ENCODE peak calls at places on chromosomes 6 and 20, in eight cellular contexts. A is BE2C; F is H9; H is thoracic aorta; E is heart left ventricle; Z is spleen; K is Karpas-422; B is CD8-positive, alpha-beta memory T cell. O is an unnamed sample.

GRCh38 chr6:87660226-87660886 is 41.7 kb downstream of the AKIRIN2 start:
- DNase-seq in E (no peak), A (no peak), H (no peak), Z (no peak), K (no peak), B (no peak), F (no peak), O (no peak)

GRCh38 chr20:35648836-35649235 is 15.9 kb downstream of the CPNE1 start:
- DNase-seq in K (no peak), F (no peak), A (no peak), H (no peak), E (no peak), B (no peak), Z (no peak), O (no peak)

GRCh38 chr6:140427842-140428241 is 1053.4 kb upstream of the CITED2 start:
- DNase-seq in H (no peak), A (no peak), B (no peak), F (no peak), E (no peak), Z (no peak), K (peak; percentile 40), O (no peak)

GRCh38 chr6:6891074-6891754 is 216.5 kb upstream of the RREB1 start:
- DNase-seq in Z (no peak), K (no peak), A (no peak), F (peak; percentile 61), E (no peak), B (no peak), H (no peak), O (no peak)

GRCh38 chr6:97316982-97317381 is 34.0 kb upstream of the MMS22L start:
- DNase-seq in E (no peak), B (no peak), A (no peak), H (no peak), Z (no peak), F (no peak), K (no peak), O (no peak)

GRCh38 chr6:34561227-34561530 is 5.0 kb upstream of the SPDEF start:
- DNase-seq in Z (no peak), B (no peak), H (no peak), K (no peak), E (no peak), A (no peak), F (no peak), O (no peak)

GRCh38 chr6:31037169-31037568 is 26.9 kb downstream of the MUC22 start:
- DNase-seq in Z (no peak), A (no peak), K (no peak), E (no peak), H (no peak), B (no peak), F (no peak), O (no peak)

GRCh38 chr20:23125159-23125558 is 39.0 kb upstream of the CD93 start:
- DNase-seq in K (peak; percentile 89), Z (no peak), E (no peak), F (no peak), A (no peak), B (no peak), H (no peak), O (no peak)

GRCh38 chr6:128601060-128601459 is 80.7 kb upstream of the PTPRK start:
- DNase-seq in E (no peak), K (no peak), Z (no peak), F (no peak), A (no peak), H (no peak), B (no peak), O (no peak)

GRCh38 chr6:25489399-25489798 is 162.6 kb upstream of the SCGN start:
- DNase-seq in E (no peak), K (no peak), Z (no peak), F (no peak), H (no peak), B (no peak), A (no peak), O (no peak)

GRCh38 chr20:24579475-24579874 is 110.0 kb downstream of the SYNDIG1 start:
- DNase-seq in A (no peak), K (no peak), B (no peak), F (no peak), E (no peak), H (no peak), Z (no peak), O (no peak)

GRCh38 chr20:19783966-19784401 is 25.9 kb downstream of the RIN2 start:
- DNase-seq in F (no peak), H (no peak), E (peak; percentile 44), A (peak; percentile 27), Z (no peak), K (no peak), B (no peak), O (no peak)

GRCh38 chr6:29641430-29642213 is 8.6 kb upstream of the GABBR1 start:
- DNase-seq in A (no peak), H (no peak), Z (no peak), B (peak; percentile 35), F (no peak), E (no peak), K (no peak), O (no peak)

GRCh38 chr6:165726915-165727314 is 63.9 kb upstream of the PDE10A start:
- DNase-seq in B (no peak), E (no peak), A (no peak), H (no peak), K (no peak), F (no peak), Z (no peak), O (no peak)

GRCh38 chr6:56891754-56892153 is 63.2 kb upstream of the BEND6 start:
- DNase-seq in E (no peak), A (no peak), K (no peak), Z (no peak), H (no peak), F (no peak), B (no peak), O (no peak)

GRCh38 chr6:139153876-139154275 is 19.0 kb downstream of the HECA start:
- DNase-seq in A (no peak), Z (no peak), F (no peak), K (no peak), B (no peak), H (no peak), E (no peak), O (no peak)

GRCh38 chr6:157393667-157394329 is 12.8 kb downstream of the ZDHHC14 start:
- DNase-seq in B (no peak), A (no peak), H (no peak), F (no peak), E (no peak), K (no peak), Z (no peak), O (no peak)

GRCh38 chr6:36581716-36582115 is 12.4 kb upstream of the SRSF3 start:
- DNase-seq in A (no peak), Z (no peak), E (no peak), K (no peak), F (no peak), H (no peak), B (no peak), O (no peak)

GRCh38 chr20:41654884-41655283 is 36.7 kb upstream of the CHD6 start:
- DNase-seq in Z (no peak), A (no peak), K (peak; percentile 56), B (no peak), H (no peak), E (no peak), F (peak; percentile 63), O (no peak)

GRCh38 chr6:50720623-50721022 is 7.3 kb downstream of the TFAP2D start:
- DNase-seq in E (no peak), A (no peak), K (no peak), Z (no peak), H (no peak), B (no peak), F (peak; percentile 73), O (no peak)

GRCh38 chr20:11697055-11697454 is 220.6 kb upstream of the BTBD3 start:
- DNase-seq in B (no peak), A (no peak), Z (no peak), K (no peak), F (no peak), E (no peak), H (no peak), O (no peak)

GRCh38 chr6:169991031-169991390 is 239.6 kb downstream of the ERMARD start:
- DNase-seq in Z (no peak), F (peak; percentile 20), B (no peak), A (no peak), H (no peak), E (no peak), K (no peak), O (no peak)
- H3K9me3 ChIP-seq in Z (no peaks in the 10 kb centered on the region), F (no peaks in the 10 kb centered on the region), B (no peaks in the 10 kb centered on the region), A (no peaks in the 10 kb centered on the region), H (no peaks in the 10 kb centered on the region), E (no peaks in the 10 kb centered on the region), K (no peaks in the 10 kb centered on the region), O (no peaks in the 10 kb centered on the region)

GRCh38 chr6:169936355-169936975 is 185.0 kb downstream of the ERMARD start:
- DNase-seq in K (no peak), E (no peak), B (no peak), H (no peak), Z (no peak), F (no peak), A (no peak), O (no peak)

GRCh38 chr6:169938731-169939130 is 187.3 kb downstream of the ERMARD start:
- DNase-seq in B (no peak), H (no peak), Z (no peak), K (no peak), F (no peak), A (no peak), E (no peak), O (no peak)

GRCh38 chr6:169935861-169936260 is 184.4 kb downstream of the ERMARD start:
- DNase-seq in Z (no peak), A (no peak), F (no peak), H (no peak), K (no peak), B (no peak), E (no peak), O (no peak)

GRCh38 chr6:169938262-169938701 is 186.9 kb downstream of the ERMARD start:
- DNase-seq in B (no peak), F (no peak), K (no peak), A (no peak), E (no peak), Z (no peak), H (no peak), O (no peak)

GRCh38 chr6:169937389-169938261 is 186.2 kb downstream of the ERMARD start:
- DNase-seq in E (no peak), H (no peak), K (no peak), B (no peak), Z (peak; percentile 66), F (no peak), A (no peak), O (no peak)
- H3K9me3 ChIP-seq in E (no peaks in the 10 kb centered on the region), H (no peaks in the 10 kb centered on the region), K (no peaks in the 10 kb centered on the region), B (no peaks in the 10 kb centered on the region), Z (no peaks in the 10 kb centered on the region), F (no peaks in the 10 kb centered on the region), A (no peaks in the 10 kb centered on the region), O (no peaks in the 10 kb centered on the region)

GRCh38 chr20:55581519-55581918 is 423.8 kb downstream of the CBLN4 start:
- DNase-seq in E (no peak), F (no peak), B (no peak), A (no peak), K (no peak), H (no peak), Z (no peak), O (no peak)
- H3K9me3 ChIP-seq in E (no peaks in the 10 kb centered on the region), F (no peaks in the 10 kb centered on the region), B (no peaks in the 10 kb centered on the region), A (no peaks in the 10 kb centered on the region), K (peaks cover 38% of the 10 kb centered on the region), H (no peaks in the 10 kb centered on the region), Z (no peaks in the 10 kb centered on the region), O (no peaks in the 10 kb centered on the region)

DNA sequence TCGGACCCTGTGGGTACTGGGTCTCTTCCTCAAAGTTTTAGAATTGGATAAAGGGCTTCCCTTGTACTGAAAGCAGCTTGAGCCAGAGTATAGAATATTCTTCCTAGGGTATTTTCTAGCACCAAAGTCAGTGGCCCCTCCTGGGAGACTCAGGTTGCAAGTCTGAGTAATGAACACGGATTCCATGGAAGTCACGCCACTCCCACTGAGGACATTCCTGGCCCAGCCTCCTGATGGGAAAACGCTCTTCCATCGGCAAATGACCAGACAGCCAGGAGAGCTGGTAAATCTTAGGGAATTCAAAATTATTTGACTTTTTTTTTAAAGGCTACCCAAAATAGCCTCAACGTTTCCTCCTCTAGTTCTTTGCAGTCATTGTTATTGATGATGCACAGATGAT is 249.0 kb downstream of the SOD2 start:
- DNase-seq in A (no peak), B (no peak), Z (no peak), F (no peak), H (no peak), K (no peak), E (no peak), O (no peak)
- H3K9me3 ChIP-seq in A (no peaks in the 10 kb centered on the region), B (no peaks in the 10 kb centered on the region), Z (no peaks in the 10 kb centered on the region), F (no peaks in the 10 kb centered on the region), H (no peaks in the 10 kb centered on the region), K (no peaks in the 10 kb centered on the region), E (no peaks in the 10 kb centered on the region), O (no peaks in the 10 kb centered on the region)